ENCODE peak calls at places on chromosome 11, in nine cellular contexts. E is stimulated activated CD8-positive, alpha-beta memory T cell treated with anti-CD3 and anti-CD28 coated beads, Interleukin-12 subunit alpha, Interleukin-12 subunit beta, amount 100 ng/mL, for 4 hours; S is GM19239; Q is A549; O is NT2/D1; T is H7; K is globus pallidus; D is GM12891; Z is erythroblast. V is an unnamed sample.
A peak's percentile ranks its signal among the peaks of the same experiment; 100 is the strongest.

GRCh38 chr11:66289548-66290331 is 797 bp upstream of the YIF1A start:
- DNase-seq in O (peak; percentile 72), K (no peak), Q (peak; percentile 60), S (peak; percentile 96), T (peak; percentile 97), Z (peak; percentile 82), E (peak; percentile 64), D (peak; percentile 90), V (peak; percentile 74)

GRCh38 chr11:125328181-125328580 is 163.6 kb downstream of the PKNOX2 start:
- DNase-seq in Q (no peak), K (no peak), S (no peak), T (peak; percentile 22), E (no peak), O (no peak), Z (no peak), D (no peak), V (no peak)

GRCh38 chr11:108934696-108935095 is 269.8 kb downstream of the DDX10 start:
- DNase-seq in O (no peak), Q (no peak), E (no peak), S (no peak), T (no peak), Z (no peak), K (no peak), D (no peak), V (no peak)

GRCh38 chr11:75313457-75314272 is 37.8 kb downstream of the ARRB1 start:
- DNase-seq in T (no peak), D (no peak), Q (no peak), K (peak; percentile 71), Z (no peak), S (no peak), E (no peak), O (no peak), V (no peak)

GRCh38 chr11:11948242-11948947 is 60.0 kb downstream of the DKK3 start:
- DNase-seq in S (no peak), Q (no peak), D (no peak), E (no peak), Z (no peak), T (no peak), O (no peak), K (no peak), V (no peak)

GRCh38 chr11:16945671-16946469 is 68.3 kb downstream of the PLEKHA7 start:
- DNase-seq in E (no peak), Z (peak; percentile 31), D (peak; percentile 41), O (no peak), S (peak; percentile 53), T (peak; percentile 26), K (peak; percentile 74), Q (peak; percentile 74), V (peak; percentile 56)

GRCh38 chr11:71120346-71120963 is 131.9 kb downstream of the SHANK2 start:
- DNase-seq in O (peak; percentile 71), E (no peak), Z (no peak), T (peak; percentile 85), K (no peak), S (no peak), D (no peak), Q (peak; percentile 21), V (no peak)

GRCh38 chr11:8261921-8262551 is 1.6 kb downstream of the LMO1 start:
- DNase-seq in S (no peak), T (peak; percentile 61), D (no peak), E (no peak), K (no peak), Q (no peak), Z (no peak), O (no peak), V (no peak)

GRCh38 chr11:69920500-69921428 is 101.5 kb upstream of the FGF3 start:
- DNase-seq in Q (no peak), D (no peak), S (no peak), O (no peak), T (peak; percentile 41), Z (no peak), K (no peak), E (no peak), V (peak; percentile 7)

GRCh38 chr11:117154468-117154867 is 10.4 kb downstream of the PAFAH1B2 start:
- DNase-seq in S (no peak), D (no peak), T (no peak), K (no peak), Z (no peak), E (no peak), O (no peak), Q (no peak), V (no peak)

GRCh38 chr11:109040303-109040702 is 375.4 kb downstream of the DDX10 start:
- DNase-seq in D (no peak), Q (no peak), T (peak; percentile 5), S (peak; percentile 3), K (no peak), Z (peak; percentile 1), E (no peak), O (peak; percentile 9), V (no peak)

GRCh38 chr11:99585606-99586005 is 564.9 kb downstream of the CNTN5 start:
- DNase-seq in D (no peak), E (no peak), S (no peak), Z (no peak), K (no peak), T (no peak), O (no peak), Q (no peak), V (no peak)

GRCh38 chr11:11843233-11843632 is 1.5 kb downstream of the USP47 start:
- DNase-seq in E (no peak), O (no peak), Z (peak; percentile 81), T (no peak), S (no peak), D (no peak), Q (peak; percentile 19), K (peak; percentile 50), V (no peak)

GRCh38 chr11:30990625-30991348 is 378.8 kb downstream of the DCDC1 start:
- DNase-seq in Z (no peak), K (no peak), T (no peak), D (no peak), E (no peak), S (no peak), Q (peak; percentile 13), O (no peak), V (no peak)

V was measured in pancreas.